ENCODE peak calls at places on chromosome 22, in five cellular contexts. Z is bronchial epithelial cell, F is AML-193, X is cardiac septum, M is NCI-H2081 treated with DMSO at 0.1 percent for 48 hours. B is an unnamed sample.

GRCh38 chr22:37892566-37893338 is 13.3 kb upstream of the MICALL1 start:
- DNase-seq in M (no peak), X (peak; percentile 85), F (no peak), Z (no peak), B (no peak)

GRCh38 chr22:50317178-50317577 is 9.6 kb downstream of the DENND6B start:
- DNase-seq in X (no peak), Z (no peak), F (no peak), M (no peak), B (no peak)

GRCh38 chr22:50192056-50192824 is 6.5 kb downstream of the TRABD start:
- DNase-seq in Z (peak; percentile 71), X (no peak), F (no peak), M (no peak), B (no peak)

GRCh38 chr22:41361716-41362310 is 19.9 kb upstream of the TEF start:
- DNase-seq in X (no peak), F (no peak), M (no peak), Z (peak; percentile 18), B (no peak)

GRCh38 chr22:50713571-50714056 is 24.4 kb upstream of the ACR start:
- DNase-seq in X (no peak), F (no peak), M (no peak), Z (no peak), B (no peak)

GRCh38 chr22:43840851-43841250 is 21.5 kb downstream of the SULT4A1 start:
- DNase-seq in M (no peak), X (no peak), Z (no peak), F (no peak), B (no peak)

GRCh38 chr22:41963453-41964105 is 5.7 kb upstream of the SEPTIN3 start:
- DNase-seq in M (no peak), F (peak; percentile 7), X (no peak), Z (no peak), B (no peak)

GRCh38 chr22:49756656-49757055 is 71.0 kb downstream of the BRD1 start:
- DNase-seq in M (no peak), Z (no peak), F (no peak), X (no peak), B (no peak)

GRCh38 chr22:22745225-22746060 is 101.0 kb downstream of the GGTLC2 start:
- DNase-seq in Z (peak; percentile 20), F (peak; percentile 1), M (no peak), X (no peak), B (no peak)

GRCh38 chr22:28151241-28151640 is 232.2 kb upstream of the PITPNB start:
- DNase-seq in Z (peak; percentile 8), F (no peak), M (no peak), X (no peak), B (no peak)

GRCh38 chr22:30940655-30941362 is 27.8 kb downstream of the MORC2 start:
- DNase-seq in X (no peak), M (no peak), F (no peak), Z (no peak), B (no peak)

GRCh38 chr22:30251661-30252226 is 5.2 kb upstream of the LIF start:
- DNase-seq in X (no peak), Z (peak; percentile 56), M (no peak), F (no peak), B (no peak)

GRCh38 chr22:21047730-21048129 is 2.0 kb downstream of the LRRC74B start:
- DNase-seq in F (no peak), M (no peak), Z (no peak), X (no peak), B (no peak)

GRCh38 chr22:19807914-19808872 is 46.5 kb downstream of the GNB1L start:
- DNase-seq in Z (no peak), F (no peak), X (peak; percentile 74), M (no peak), B (no peak)

GRCh38 chr22:48745842-48746788 is 1081.6 kb downstream of the BRD1 start:
- DNase-seq in M (no peak), Z (no peak), X (peak; percentile 29), F (no peak), B (no peak)

GRCh38 chr22:24968066-24968561 is 15.6 kb downstream of the KIAA1671 start:
- DNase-seq in F (no peak), X (no peak), Z (peak; percentile 53), M (no peak), B (no peak)

GRCh38 chr22:40412441-40412840 is 42.0 kb downstream of the SGSM3 start:
- DNase-seq in X (no peak), F (no peak), Z (no peak), M (no peak), B (peak; percentile 39)